ENCODE peak calls at places on chromosomes 11 and 22, in seven cellular contexts. One of them, this sample, is unnamed.

GRCh38 chr11:47270331-47271271 is 668 bp downstream of the MADD start:
- DNase-seq in adrenal gland: peak; percentile 85
- DNase-seq in IMR-90: peak; percentile 72
- DNase-seq in CD8-positive, alpha-beta T cell: no peak
- DNase-seq in BJ: no peak
- DNase-seq in heart right ventricle: peak; percentile 35
- DNase-seq in left ventricle myocardium inferior: no peak
- DNase-seq in this sample: peak; percentile 62

GRCh38 chr22:40463727-40464126 is 93.3 kb downstream of the SGSM3 start:
- DNase-seq in adrenal gland: no peak
- DNase-seq in IMR-90: no peak
- DNase-seq in CD8-positive, alpha-beta T cell: no peak
- DNase-seq in BJ: no peak
- DNase-seq in heart right ventricle: no peak
- DNase-seq in left ventricle myocardium inferior: no peak
- DNase-seq in this sample: no peak

GRCh38 chr11:102367364-102367763 is 20.4 kb downstream of the BIRC2 start:
- DNase-seq in adrenal gland: no peak
- DNase-seq in IMR-90: peak; percentile 23
- DNase-seq in CD8-positive, alpha-beta T cell: no peak
- DNase-seq in BJ: no peak
- DNase-seq in heart right ventricle: no peak
- DNase-seq in left ventricle myocardium inferior: no peak
- DNase-seq in this sample: peak; percentile 16

GRCh38 chr22:44664149-44664548 is 37.9 kb upstream of the PRR5 start:
- DNase-seq in adrenal gland: peak; percentile 85
- DNase-seq in IMR-90: peak; percentile 61
- DNase-seq in CD8-positive, alpha-beta T cell: no peak
- DNase-seq in BJ: no peak
- DNase-seq in heart right ventricle: peak; percentile 68
- DNase-seq in left ventricle myocardium inferior: peak; percentile 69
- DNase-seq in this sample: peak; percentile 18

GRCh38 chr11:2428322-2428795 is 16.0 kb downstream of the TRPM5 start:
- DNase-seq in adrenal gland: peak; percentile 90
- DNase-seq in IMR-90: peak; percentile 34
- DNase-seq in CD8-positive, alpha-beta T cell: peak; percentile 75
- DNase-seq in BJ: no peak
- DNase-seq in heart right ventricle: peak; percentile 78
- DNase-seq in left ventricle myocardium inferior: peak; percentile 71
- DNase-seq in this sample: peak; percentile 5

GRCh38 chr22:32478994-32479393 is 4.4 kb downstream of the FBXO7 start:
- DNase-seq in adrenal gland: no peak
- DNase-seq in IMR-90: peak; percentile 28
- DNase-seq in CD8-positive, alpha-beta T cell: no peak
- DNase-seq in BJ: no peak
- DNase-seq in heart right ventricle: no peak
- DNase-seq in left ventricle myocardium inferior: no peak
- DNase-seq in this sample: no peak

GRCh38 chr22:31631381-31631780 is 30.6 kb downstream of the PISD start:
- DNase-seq in adrenal gland: no peak
- DNase-seq in IMR-90: no peak
- DNase-seq in CD8-positive, alpha-beta T cell: no peak
- DNase-seq in BJ: no peak
- DNase-seq in heart right ventricle: no peak
- DNase-seq in left ventricle myocardium inferior: no peak
- DNase-seq in this sample: no peak

GRCh38 chr11:19962795-19963163 is 197.5 kb downstream of the DBX1 start:
- DNase-seq in adrenal gland: no peak
- DNase-seq in IMR-90: peak; percentile 97
- DNase-seq in CD8-positive, alpha-beta T cell: no peak
- DNase-seq in BJ: peak; percentile 60
- DNase-seq in heart right ventricle: no peak
- DNase-seq in left ventricle myocardium inferior: no peak
- DNase-seq in this sample: peak; percentile 85

GRCh38 chr22:32996702-32997101 is 61.5 kb downstream of the SYN3 start:
- DNase-seq in adrenal gland: no peak
- DNase-seq in IMR-90: no peak
- DNase-seq in CD8-positive, alpha-beta T cell: no peak
- DNase-seq in BJ: no peak
- DNase-seq in heart right ventricle: peak; percentile 35
- DNase-seq in left ventricle myocardium inferior: peak; percentile 78
- DNase-seq in this sample: no peak

GRCh38 chr11:18727499-18728236 is 1.7 kb upstream of the IGSF22 start:
- DNase-seq in adrenal gland: no peak
- DNase-seq in IMR-90: peak; percentile 16
- DNase-seq in CD8-positive, alpha-beta T cell: no peak
- DNase-seq in BJ: no peak
- DNase-seq in heart right ventricle: peak; percentile 31
- DNase-seq in left ventricle myocardium inferior: no peak
- DNase-seq in this sample: peak; percentile 11

GRCh38 chr22:45905924-45906865 is 70.8 kb downstream of the WNT7B start:
- DNase-seq in adrenal gland: no peak
- DNase-seq in IMR-90: peak; percentile 62
- DNase-seq in CD8-positive, alpha-beta T cell: no peak
- DNase-seq in BJ: peak; percentile 21
- DNase-seq in heart right ventricle: peak; percentile 22
- DNase-seq in left ventricle myocardium inferior: peak; percentile 38
- DNase-seq in this sample: peak; percentile 43

GRCh38 chr11:45097721-45098493 is 48.5 kb upstream of the PRDM11 start:
- DNase-seq in adrenal gland: peak; percentile 84
- DNase-seq in IMR-90: peak; percentile 56
- DNase-seq in CD8-positive, alpha-beta T cell: no peak
- DNase-seq in BJ: no peak
- DNase-seq in heart right ventricle: peak; percentile 76
- DNase-seq in left ventricle myocardium inferior: no peak
- DNase-seq in this sample: peak; percentile 39

GRCh38 chr11:100340416-100341323 is 346.4 kb upstream of the ARHGAP42 start:
- DNase-seq in adrenal gland: no peak
- DNase-seq in IMR-90: no peak
- DNase-seq in CD8-positive, alpha-beta T cell: no peak
- DNase-seq in BJ: no peak
- DNase-seq in heart right ventricle: no peak
- DNase-seq in left ventricle myocardium inferior: no peak
- DNase-seq in this sample: no peak

GRCh38 chr11:112620621-112621394 is 340.4 kb upstream of the NCAM1 start:
- DNase-seq in adrenal gland: no peak
- DNase-seq in IMR-90: no peak
- DNase-seq in CD8-positive, alpha-beta T cell: no peak
- DNase-seq in BJ: no peak
- DNase-seq in heart right ventricle: no peak
- DNase-seq in left ventricle myocardium inferior: no peak
- DNase-seq in this sample: peak; percentile 22

GRCh38 chr22:27489265-27489675 is 312.3 kb downstream of the MN1 start:
- DNase-seq in adrenal gland: no peak
- DNase-seq in IMR-90: peak; percentile 52
- DNase-seq in CD8-positive, alpha-beta T cell: no peak
- DNase-seq in BJ: no peak
- DNase-seq in heart right ventricle: no peak
- DNase-seq in left ventricle myocardium inferior: no peak
- DNase-seq in this sample: peak; percentile 46

GRCh38 chr11:18749681-18750319 is 23.8 kb upstream of the IGSF22 start:
- DNase-seq in adrenal gland: peak; percentile 79
- DNase-seq in IMR-90: peak; percentile 75
- DNase-seq in CD8-positive, alpha-beta T cell: no peak
- DNase-seq in BJ: no peak
- DNase-seq in heart right ventricle: no peak
- DNase-seq in left ventricle myocardium inferior: no peak
- DNase-seq in this sample: peak; percentile 65

DNA sequence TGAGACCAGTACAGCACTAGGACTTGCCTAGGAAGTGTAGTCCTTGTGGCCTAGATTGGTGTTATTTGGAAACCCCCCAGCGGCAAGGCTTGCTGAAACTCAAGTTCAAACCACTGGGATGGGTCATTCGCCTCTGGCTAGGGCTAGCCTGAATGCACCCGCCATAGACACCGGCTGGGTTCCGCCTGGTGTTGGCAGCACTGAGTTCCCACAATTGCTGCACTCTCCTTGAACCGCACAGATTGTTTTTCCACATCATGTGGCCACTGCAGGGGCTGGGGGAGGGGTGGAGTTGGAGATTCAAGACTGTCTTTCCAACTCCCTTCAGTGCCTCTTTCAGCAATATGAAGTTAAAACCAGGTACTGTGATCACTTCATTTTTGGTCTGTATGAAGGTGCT is 43.1 kb downstream of the CCDC73 start:
- DNase-seq in adrenal gland: no peak
- DNase-seq in IMR-90: no peak
- DNase-seq in CD8-positive, alpha-beta T cell: no peak
- DNase-seq in BJ: no peak
- DNase-seq in heart right ventricle: no peak
- DNase-seq in left ventricle myocardium inferior: no peak
- DNase-seq in this sample: no peak
- TF ChIP-seq CTCF in adrenal gland: no peak
- TF ChIP-seq CTCF in IMR-90: no peak
- TF ChIP-seq CTCF in CD8-positive, alpha-beta T cell: no peak
- TF ChIP-seq CTCF in BJ: no peak
- TF ChIP-seq CTCF in heart right ventricle: no peak
- TF ChIP-seq CTCF in left ventricle myocardium inferior: no peak
- TF ChIP-seq CTCF in this sample: no peak

GRCh38 chr11:44065851-44066731 is at the start of gene ACCS:
- DNase-seq in adrenal gland: peak; percentile 98
- DNase-seq in IMR-90: peak; percentile 87
- DNase-seq in CD8-positive, alpha-beta T cell: peak; percentile 80
- DNase-seq in BJ: peak; percentile 58
- DNase-seq in heart right ventricle: peak; percentile 94
- DNase-seq in left ventricle myocardium inferior: peak; percentile 97
- DNase-seq in this sample: peak; percentile 94

GRCh38 chr11:44068180-44068579 is 2.1 kb downstream of the ACCS start:
- DNase-seq in adrenal gland: no peak
- DNase-seq in IMR-90: no peak
- DNase-seq in CD8-positive, alpha-beta T cell: no peak
- DNase-seq in BJ: no peak
- DNase-seq in heart right ventricle: no peak
- DNase-seq in left ventricle myocardium inferior: no peak
- DNase-seq in this sample: no peak

GRCh38 chr11:44066732-44067131 is 662 bp downstream of the ACCS start:
- DNase-seq in adrenal gland: no peak
- DNase-seq in IMR-90: peak; percentile 69
- DNase-seq in CD8-positive, alpha-beta T cell: no peak
- DNase-seq in BJ: peak; percentile 15
- DNase-seq in heart right ventricle: no peak
- DNase-seq in left ventricle myocardium inferior: no peak
- DNase-seq in this sample: peak; percentile 71

GRCh38 chr11:44065161-44065571 is 904 bp upstream of the ACCS start:
- DNase-seq in adrenal gland: peak; percentile 51
- DNase-seq in IMR-90: no peak
- DNase-seq in CD8-positive, alpha-beta T cell: no peak
- DNase-seq in BJ: no peak
- DNase-seq in heart right ventricle: no peak
- DNase-seq in left ventricle myocardium inferior: no peak
- DNase-seq in this sample: no peak

GRCh38 chr11:44067266-44067665 is 1.2 kb downstream of the ACCS start:
- DNase-seq in adrenal gland: no peak
- DNase-seq in IMR-90: no peak
- DNase-seq in CD8-positive, alpha-beta T cell: no peak
- DNase-seq in BJ: no peak
- DNase-seq in heart right ventricle: no peak
- DNase-seq in left ventricle myocardium inferior: no peak
- DNase-seq in this sample: no peak
- H3K4me3 ChIP-seq in adrenal gland: no peak overlapping the region
- H3K4me3 ChIP-seq in IMR-90: no peak overlapping the region
- H3K4me3 ChIP-seq in CD8-positive, alpha-beta T cell: no peak overlapping the region
- H3K4me3 ChIP-seq in BJ: no peak overlapping the region
- H3K4me3 ChIP-seq in heart right ventricle: peak overlapping the region; percentile 89
- H3K4me3 ChIP-seq in left ventricle myocardium inferior: peak overlapping the region; percentile 76
- H3K4me3 ChIP-seq in this sample: no peak overlapping the region

DNA sequence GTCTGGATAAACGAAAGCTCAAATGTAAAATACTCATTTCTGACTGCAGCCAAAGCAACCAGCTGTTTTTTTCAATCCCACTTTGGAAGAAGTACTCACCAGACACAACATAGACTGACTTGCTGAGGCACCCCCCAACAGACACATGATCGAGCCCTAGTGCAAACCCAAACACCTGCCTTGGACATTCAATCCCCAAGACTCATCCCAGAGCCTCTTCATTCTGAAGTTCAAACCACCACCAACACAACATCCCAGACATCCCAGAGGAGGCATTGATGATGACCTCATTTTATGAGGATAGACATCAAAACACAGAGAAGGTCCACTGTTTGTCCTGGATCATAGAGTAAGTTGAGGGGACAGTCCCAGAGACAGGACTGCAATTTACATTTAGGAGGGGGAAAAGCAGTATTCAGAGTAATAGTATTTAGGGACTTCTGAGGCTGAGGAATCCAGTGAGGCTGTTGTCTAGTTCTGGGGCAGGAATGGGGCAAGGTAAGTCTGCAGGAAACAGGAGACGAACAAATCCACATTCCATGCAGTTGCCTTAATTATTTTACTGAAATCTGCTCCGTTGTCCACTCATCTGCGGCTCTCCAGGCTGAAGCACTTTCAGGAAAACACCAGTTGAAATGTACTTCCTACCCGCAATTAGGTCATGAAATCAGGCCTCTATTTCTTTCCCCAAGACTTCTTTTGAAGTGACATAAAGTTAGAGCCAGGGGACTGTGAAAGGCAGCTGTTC is 54.8 kb downstream of the CLPB start:
- DNase-seq in adrenal gland: no peak
- DNase-seq in IMR-90: no peak
- DNase-seq in CD8-positive, alpha-beta T cell: no peak
- DNase-seq in BJ: no peak
- DNase-seq in heart right ventricle: no peak
- DNase-seq in left ventricle myocardium inferior: no peak
- DNase-seq in this sample: no peak
- TF ChIP-seq CTCF in adrenal gland: no peak
- TF ChIP-seq CTCF in IMR-90: no peak
- TF ChIP-seq CTCF in CD8-positive, alpha-beta T cell: no peak
- TF ChIP-seq CTCF in BJ: no peak
- TF ChIP-seq CTCF in heart right ventricle: no peak
- TF ChIP-seq CTCF in left ventricle myocardium inferior: no peak
- TF ChIP-seq CTCF in this sample: no peak

DNA sequence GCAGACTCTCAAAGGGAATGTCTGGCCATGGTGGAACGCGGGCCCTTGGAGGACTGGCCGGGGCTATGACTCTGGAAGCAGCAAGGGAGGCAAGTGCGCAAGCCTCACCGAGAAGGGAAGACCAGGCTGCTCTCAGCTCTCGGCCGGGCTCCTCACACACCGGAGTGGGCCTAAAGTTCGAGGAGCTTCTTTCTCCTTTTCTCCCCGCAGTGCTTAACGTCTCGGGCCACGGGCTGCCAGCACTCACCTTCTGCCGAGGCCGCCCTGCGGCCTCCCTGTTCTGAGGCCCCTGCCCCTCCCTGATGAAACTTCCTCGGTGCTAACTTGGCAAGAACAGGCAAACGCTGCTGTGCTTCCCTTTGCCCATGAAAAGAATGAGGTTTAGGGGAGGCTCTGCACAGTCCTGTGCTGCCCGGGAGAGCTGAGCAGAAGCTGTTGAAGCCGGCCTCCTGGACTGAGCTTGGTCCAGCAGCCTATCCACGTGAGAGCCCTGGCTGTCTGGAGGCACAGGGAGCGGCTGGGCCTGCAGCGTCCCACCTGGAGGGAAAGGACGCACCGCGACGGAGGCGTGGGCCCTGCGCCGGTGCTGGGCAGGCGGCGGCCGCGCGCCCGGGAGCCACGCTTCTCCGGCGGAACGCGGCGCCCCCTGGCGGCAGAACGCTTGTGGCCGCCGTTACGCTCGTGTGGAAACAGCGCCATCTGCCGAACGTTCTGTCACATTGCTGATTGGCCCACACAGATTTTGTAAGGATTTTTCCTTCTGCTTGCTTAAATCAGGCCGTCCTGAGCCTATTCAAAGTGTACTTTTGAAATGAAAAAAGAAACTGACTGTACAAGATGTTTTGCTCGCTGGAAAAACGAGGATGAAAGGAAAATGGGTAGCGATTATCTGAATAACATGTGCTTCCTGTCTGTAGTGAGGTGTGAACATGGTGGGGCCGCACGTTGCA is 65.0 kb upstream of the TMEM45B start:
- DNase-seq in adrenal gland: peak; percentile 81
- DNase-seq in IMR-90: peak; percentile 67
- DNase-seq in CD8-positive, alpha-beta T cell: peak; percentile 61
- DNase-seq in BJ: peak; percentile 2
- DNase-seq in heart right ventricle: peak; percentile 57
- DNase-seq in left ventricle myocardium inferior: peak; percentile 62
- DNase-seq in this sample: peak; percentile 75
- H3K4me3 ChIP-seq in adrenal gland: no peak overlapping the region
- H3K4me3 ChIP-seq in IMR-90: no peak overlapping the region
- H3K4me3 ChIP-seq in CD8-positive, alpha-beta T cell: peak overlapping the region; percentile 36
- H3K4me3 ChIP-seq in BJ: no peak overlapping the region
- H3K4me3 ChIP-seq in heart right ventricle: peak overlapping the region; percentile 41
- H3K4me3 ChIP-seq in left ventricle myocardium inferior: peak overlapping the region; percentile 47
- H3K4me3 ChIP-seq in this sample: no peak overlapping the region